ENCODE peak calls at places on chromosome 1, in four cellular contexts. X, I, E and Q are unnamed samples.

GRCh38 chr1:216528816-216529215 is 105.6 kb upstream of the USH2A start:
- DNase-seq in I (no peak), E (no peak), X (no peak), Q (peak; percentile 40)

GRCh38 chr1:167082511-167083027 is 7.6 kb downstream of the GPA33 start:
- DNase-seq in E (peak; percentile 73), X (no peak), I (no peak), Q (no peak)

GRCh38 chr1:192635041-192635440 is 906 bp upstream of the RGS13 start:
- DNase-seq in X (no peak), E (no peak), I (no peak), Q (no peak)

GRCh38 chr1:62333431-62333830 is 14.2 kb upstream of the KANK4 start:
- DNase-seq in X (no peak), E (no peak), I (no peak), Q (no peak)

GRCh38 chr1:154765970-154766369 is 104.1 kb downstream of the KCNN3 start:
- DNase-seq in X (peak; percentile 59), I (peak; percentile 57), E (peak; percentile 35), Q (no peak)

GRCh38 chr1:154474802-154475201 is 27.2 kb upstream of the TDRD10 start:
- DNase-seq in X (no peak), I (no peak), E (peak; percentile 51), Q (no peak)

GRCh38 chr1:198123146-198123545 is 33.7 kb upstream of the NEK7 start:
- DNase-seq in I (no peak), X (no peak), E (no peak), Q (no peak)

GRCh38 chr1:15500184-15500958 is 23.6 kb downstream of the CASP9 start:
- DNase-seq in X (no peak), E (no peak), I (no peak), Q (no peak)

GRCh38 chr1:241470908-241471610 is 48.5 kb downstream of the FH start:
- DNase-seq in I (no peak), X (no peak), E (no peak), Q (no peak)

GRCh38 chr1:58717979-58718378 is 18.1 kb upstream of the MYSM1 start:
- DNase-seq in I (no peak), X (no peak), E (no peak), Q (no peak)
- TF ChIP-seq ETV6 in I (no peak), X (no peak), E (no peak), Q (no peak)

DNA sequence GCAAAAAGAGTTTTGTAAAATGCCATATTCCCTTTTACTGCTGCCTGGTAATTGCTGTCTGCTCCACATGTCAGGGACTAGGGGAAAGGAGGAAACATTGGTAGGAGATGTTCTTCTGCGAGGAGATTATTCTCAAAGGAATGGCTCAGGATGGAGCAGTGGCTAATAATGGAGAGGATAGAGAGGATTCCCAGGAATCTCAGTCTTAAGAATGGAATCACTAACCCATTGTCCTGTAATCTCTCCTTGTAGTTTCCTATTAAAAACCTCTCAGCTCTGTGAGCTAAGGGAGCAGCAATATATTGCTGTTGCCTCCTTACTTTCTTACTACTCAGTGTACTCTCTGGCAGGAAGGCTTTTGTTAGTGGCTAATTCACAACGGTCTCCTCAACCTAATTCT is 175.4 kb downstream of the HS2ST1 start:
- DNase-seq in X (no peak), E (no peak), I (no peak), Q (no peak)
- TF ChIP-seq NR2C2 in X (no peak), E (no peak), I (no peak), Q (no peak)

DNA sequence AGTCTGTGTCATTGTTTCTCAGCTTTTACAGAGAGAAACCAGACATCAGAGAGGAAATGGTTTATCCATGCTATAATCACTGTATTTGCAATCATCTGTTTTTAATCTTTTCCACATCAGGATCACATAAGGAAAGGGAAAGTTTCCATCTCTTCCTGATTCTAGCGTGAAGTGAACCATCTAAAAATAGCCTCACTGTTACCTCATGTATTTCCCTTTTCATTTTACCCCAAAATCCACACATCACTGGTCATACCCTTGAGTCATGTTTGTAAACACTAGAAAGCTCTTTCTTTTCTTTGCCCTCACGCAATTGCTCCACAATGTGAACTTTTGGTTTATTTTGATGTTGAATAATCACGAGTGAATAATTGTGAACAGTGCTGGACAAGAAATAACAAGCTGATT is 146.0 kb downstream of the PLA2G4A start:
- DNase-seq in I (no peak), E (no peak), X (no peak), Q (no peak)
- TF ChIP-seq ETV6 in I (no peak), E (no peak), X (no peak), Q (no peak)

DNA sequence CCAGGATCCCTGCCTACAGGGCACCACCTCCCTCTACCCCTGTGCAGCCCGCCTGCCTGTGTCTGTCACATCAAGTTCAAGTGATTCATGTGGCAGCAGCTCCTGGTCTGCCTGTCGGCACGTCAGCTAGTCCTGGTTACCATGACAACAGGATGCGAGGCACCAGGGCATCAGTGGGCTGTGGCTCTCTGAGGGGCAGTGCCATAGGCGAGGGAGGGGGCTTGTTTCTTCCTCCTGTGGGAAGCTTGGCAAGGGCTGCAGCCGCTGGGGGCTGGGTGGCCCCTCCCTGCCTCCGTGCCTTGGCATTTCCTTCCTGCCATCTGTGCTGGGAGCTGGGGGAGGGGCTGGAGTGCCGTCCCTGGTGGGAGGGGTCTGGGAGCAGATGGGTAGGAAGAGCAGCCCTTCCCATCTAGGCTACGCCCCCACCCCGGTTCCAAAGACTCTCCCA is 43.1 kb downstream of the FOXO6 start:
- DNase-seq in E (no peak), X (peak; percentile 53), I (no peak), Q (no peak)
- TF ChIP-seq NR2C2 in E (no peak), X (no peak), I (no peak), Q (no peak)